ENCODE peak calls at places on chromosomes 16 and 17, in ten cellular contexts. W is endodermal cell, Y is WTC11, N is BE2C, P is heart right ventricle, K is ovary, S is AG09309, X is cardiac fibroblast, G is H9, Q is AG09319. E is an unnamed sample.
A peak's percentile ranks its signal among the peaks of the same experiment; 100 is the strongest.

GRCh38 chr17:4785311-4786110 is 653 bp downstream of the VMO1 start:
- DNase-seq in S (no peak), N (no peak), P (no peak), Y (no peak), W (peak; percentile 51), X (no peak), Q (no peak), K (no peak), G (peak; percentile 41), E (no peak)

GRCh38 chr17:1894753-1895339 is 65.0 kb downstream of the RPA1 start:
- DNase-seq in Y (no peak), N (no peak), K (peak; percentile 11), P (no peak), X (no peak), Q (no peak), W (no peak), G (no peak), S (no peak), E (no peak)

GRCh38 chr17:50708050-50709000 is 611 bp upstream of the ANKRD40 start:
- DNase-seq in G (no peak), P (no peak), Y (no peak), Q (no peak), W (peak; percentile 52), X (peak; percentile 34), S (no peak), K (no peak), N (no peak), E (no peak)

GRCh38 chr16:67391424-67392300 is 1.6 kb downstream of the TPPP3 start:
- DNase-seq in S (no peak), W (no peak), Y (no peak), X (no peak), K (peak; percentile 44), G (no peak), P (no peak), Q (no peak), N (no peak), E (no peak)

GRCh38 chr17:65137076-65137935 is at the start of gene RGS9:
- DNase-seq in Q (no peak), W (peak; percentile 99), N (peak; percentile 90), K (peak; percentile 94), P (peak; percentile 74), G (peak; percentile 98), S (no peak), X (peak; percentile 67), Y (peak; percentile 89), E (peak; percentile 84)

GRCh38 chr16:4395055-4395726 is 21.2 kb downstream of the CORO7 start:
- DNase-seq in K (no peak), G (no peak), P (no peak), N (peak; percentile 12), X (no peak), S (no peak), Q (no peak), Y (no peak), W (no peak), E (no peak)

GRCh38 chr16:71426069-71426879 is 15.6 kb downstream of the TLE7 start:
- DNase-seq in N (peak; percentile 68), G (peak; percentile 95), K (peak; percentile 63), P (no peak), W (peak; percentile 98), Y (peak; percentile 94), S (peak; percentile 28), Q (peak; percentile 62), X (peak; percentile 78), E (no peak)

GRCh38 chr16:2015117-2015946 is 4.3 kb upstream of the NPW start:
- DNase-seq in X (no peak), W (no peak), S (no peak), G (no peak), Y (no peak), Q (no peak), P (no peak), N (no peak), K (no peak), E (no peak)

GRCh38 chr16:52912565-52913173 is 140.0 kb downstream of the CHD9NB start:
- DNase-seq in W (peak; percentile 92), S (peak; percentile 1), K (peak; percentile 50), P (peak; percentile 38), G (peak; percentile 80), Y (peak; percentile 83), Q (no peak), X (peak; percentile 57), N (peak; percentile 74), E (no peak)

GRCh38 chr17:62716834-62717588 is 89.5 kb downstream of the MRC2 start:
- DNase-seq in N (no peak), S (no peak), P (no peak), Y (no peak), K (no peak), Q (no peak), W (peak; percentile 66), G (peak; percentile 36), X (no peak), E (no peak)

GRCh38 chr16:69399361-69399760 is 13.6 kb upstream of the TERF2 start:
- DNase-seq in K (no peak), P (no peak), X (peak; percentile 39), W (no peak), N (no peak), G (no peak), Q (no peak), S (no peak), Y (no peak), E (no peak)

GRCh38 chr16:58249780-58250478 is 44.9 kb downstream of the PRSS54 start:
- DNase-seq in W (peak; percentile 95), S (peak; percentile 7), N (peak; percentile 87), Y (peak; percentile 87), Q (peak; percentile 15), P (peak; percentile 56), G (peak; percentile 94), K (peak; percentile 84), X (peak; percentile 73), E (peak; percentile 93)

GRCh38 chr16:88799569-88800276 is 3.9 kb upstream of the CDT1 start:
- DNase-seq in K (no peak), X (no peak), W (no peak), Y (no peak), N (no peak), S (no peak), P (no peak), Q (no peak), G (peak; percentile 19), E (no peak)

GRCh38 chr17:21129023-21129681 is 2.4 kb downstream of the DHRS7B start:
- DNase-seq in Q (no peak), N (peak; percentile 31), K (peak; percentile 41), W (no peak), P (peak; percentile 36), G (no peak), Y (no peak), X (peak; percentile 79), S (no peak), E (no peak)
- TF ChIP-seq CTCF in Q (peak; percentile 57), N (peak; percentile 55), K (no peak), W (peak; percentile 58), P (peak; percentile 67), G (peak; percentile 60), Y (no peak), X (peak; percentile 46), S (peak; percentile 64), E (no peak)

GRCh38 chr16:65666132-65666869 is 544.4 kb upstream of the CDH11 start:
- DNase-seq in X (no peak), Q (no peak), Y (no peak), P (no peak), G (peak; percentile 34), W (peak; percentile 56), S (no peak), K (peak; percentile 45), N (no peak), E (no peak)

GRCh38 chr16:65662236-65662635 is 540.4 kb upstream of the CDH11 start:
- DNase-seq in S (no peak), N (peak; percentile 53), W (no peak), Y (no peak), X (no peak), K (no peak), Q (no peak), P (no peak), G (no peak), E (no peak)

GRCh38 chr16:65663774-65664173 is 541.9 kb upstream of the CDH11 start:
- DNase-seq in G (no peak), Q (no peak), Y (no peak), X (no peak), K (no peak), S (no peak), N (no peak), W (no peak), P (no peak), E (no peak)

GRCh38 chr16:65661451-65661850 is 539.6 kb upstream of the CDH11 start:
- DNase-seq in Y (no peak), G (no peak), S (no peak), N (no peak), K (no peak), P (no peak), W (no peak), X (no peak), Q (no peak), E (no peak)

GRCh38 chr16:65667013-65667578 is 545.2 kb upstream of the CDH11 start:
- DNase-seq in Q (no peak), X (peak; percentile 55), S (no peak), P (no peak), K (no peak), W (peak; percentile 78), N (no peak), Y (no peak), G (peak; percentile 51), E (no peak)
- TF ChIP-seq CTCF in Q (peak; percentile 14), X (peak; percentile 7), S (peak; percentile 28), P (no peak), K (no peak), W (peak; percentile 68), N (peak; percentile 35), Y (no peak), G (peak; percentile 53), E (no peak)

GRCh38 chr17:9880582-9880999 is 24.5 kb downstream of the RCVRN start:
- DNase-seq in S (no peak), W (no peak), N (no peak), Q (no peak), X (peak; percentile 56), G (no peak), P (no peak), K (no peak), Y (no peak), E (no peak)
- TF ChIP-seq CTCF in S (no peak), W (no peak), N (no peak), Q (no peak), X (no peak), G (no peak), P (no peak), K (no peak), Y (no peak), E (no peak)

GRCh38 chr17:63954402-63955063 is 18.2 kb downstream of the SCN4A start:
- DNase-seq in S (no peak), N (no peak), Q (no peak), X (no peak), K (no peak), G (no peak), P (no peak), Y (no peak), W (no peak), E (peak; percentile 50)

GRCh38 chr17:63949576-63950250 is 17.6 kb upstream of the CD79B start:
- DNase-seq in W (no peak), S (no peak), Y (no peak), P (no peak), G (no peak), K (peak; percentile 46), Q (no peak), X (no peak), N (no peak), E (no peak)

GRCh38 chr17:63948521-63948920 is 16.4 kb upstream of the CD79B start:
- DNase-seq in N (no peak), G (no peak), P (no peak), S (no peak), Q (no peak), X (no peak), K (no peak), W (no peak), Y (no peak), E (no peak)

GRCh38 chr17:63947711-63948330 is 15.7 kb upstream of the CD79B start:
- DNase-seq in W (no peak), G (no peak), P (no peak), S (no peak), N (no peak), X (no peak), Q (no peak), K (no peak), Y (no peak), E (no peak)

GRCh38 chr17:63950940-63951907 is 19.1 kb upstream of the CD79B start:
- DNase-seq in P (no peak), X (no peak), N (no peak), G (peak; percentile 83), W (peak; percentile 95), Y (peak; percentile 75), S (no peak), K (no peak), Q (no peak), E (peak; percentile 59)
- TF ChIP-seq CTCF in P (no peak), X (no peak), N (peak; percentile 42), G (peak; percentile 74), W (peak; percentile 82), Y (peak; percentile 37), S (peak; percentile 13), K (no peak), Q (peak; percentile 11), E (no peak)